ENCODE peak calls at places on chromosomes 4 and X, in eight cellular contexts. Z, F, K, W, E, Y, T and G are unnamed samples.

GRCh38 chrX:54920610-54921426 is at the start of gene TRO:
- DNase-seq in K (no peak), Z (no peak), W (no peak), Y (no peak), T (peak), F (peak), E (no peak), G (peak)

GRCh38 chr4:56863441-56864129 is 42.1 kb upstream of the SPINK2 start:
- DNase-seq in W (no peak), T (no peak), E (no peak), K (peak), Z (no peak), Y (no peak), F (no peak), G (no peak)

GRCh38 chrX:40651620-40652223 is 4.4 kb upstream of the CXorf38 start:
- DNase-seq in W (peak), T (peak), Z (peak), E (peak), F (peak), K (no peak), Y (peak), G (no peak)

GRCh38 chr4:126778348-126778747 is 854.4 kb upstream of the INTU start:
- DNase-seq in F (no peak), K (no peak), E (no peak), Y (no peak), T (no peak), Z (no peak), W (no peak), G (no peak)

GRCh38 chrX:111348363-111348927 is 63.5 kb downstream of the DCX start:
- DNase-seq in W (no peak), K (no peak), T (no peak), E (no peak), F (no peak), Y (no peak), Z (no peak), G (no peak)

GRCh38 chrX:24876782-24877315 is 138.9 kb downstream of the ARX start:
- DNase-seq in K (no peak), T (peak), Y (no peak), Z (no peak), F (no peak), E (no peak), W (no peak), G (no peak)

GRCh38 chr4:110292994-110293744 is 94.8 kb upstream of the ELOVL6 start:
- DNase-seq in W (no peak), K (no peak), T (no peak), F (no peak), Z (no peak), E (no peak), Y (no peak), G (no peak)

GRCh38 chr4:113293043-113293560 is 243.6 kb downstream of the ANK2 start:
- DNase-seq in W (no peak), K (no peak), Z (no peak), Y (no peak), E (no peak), T (no peak), F (no peak), G (no peak)

GRCh38 chr4:140005699-140006098 is 148.3 kb downstream of the MAML3 start:
- DNase-seq in Y (no peak), W (no peak), K (no peak), E (no peak), F (no peak), T (peak), Z (no peak), G (no peak)

GRCh38 chrX:40153335-40154221 is 55.8 kb upstream of the BCOR start:
- DNase-seq in K (peak), Z (peak), F (peak), E (peak), W (no peak), T (peak), Y (peak), G (peak)

GRCh38 chr4:7727727-7728126 is 211.9 kb downstream of the AFAP1 start:
- DNase-seq in Y (no peak), F (no peak), W (no peak), E (no peak), T (no peak), K (no peak), Z (no peak), G (no peak)

GRCh38 chr4:151541438-151542071 is 132.6 kb downstream of the FHIP1A start:
- DNase-seq in K (no peak), Y (no peak), T (no peak), F (no peak), E (no peak), W (no peak), Z (no peak), G (peak)